ENCODE peak calls at places on chromosome 11, in four cellular contexts. Q is neural crest cell, C is IMR-90, B is activated B cell treated with CpG ODN at 0.5 μM for 24 hours. S is an unnamed sample.

GRCh38 chr11:35764414-35764813 is 101.8 kb downstream of the TRIM44 start:
- DNase-seq in B (no peak), C (no peak), Q (no peak), S (no peak)

GRCh38 chr11:94127632-94128031 is 1.0 kb upstream of the PANX1 start:
- DNase-seq in Q (no peak), B (no peak), C (no peak), S (no peak)

GRCh38 chr11:65204646-65205601 is 23.2 kb downstream of the CAPN1 start:
- DNase-seq in Q (peak; percentile 61), C (peak; percentile 13), B (peak; percentile 59), S (no peak)

GRCh38 chr11:8070417-8071101 is 10.5 kb upstream of the TUB start:
- DNase-seq in B (no peak), C (peak; percentile 61), Q (no peak), S (peak; percentile 36)

GRCh38 chr11:112186304-112186703 is 11.0 kb downstream of the BCO2 start:
- DNase-seq in B (no peak), C (no peak), Q (no peak), S (no peak)

GRCh38 chr11:12042215-12042676 is 33.8 kb upstream of the DKK3 start:
- DNase-seq in C (peak; percentile 99), B (no peak), Q (no peak), S (peak; percentile 98)

GRCh38 chr11:86816251-86816726 is 15.9 kb downstream of the PRSS23 start:
- DNase-seq in B (no peak), C (peak; percentile 58), Q (no peak), S (peak; percentile 56)

GRCh38 chr11:62067741-62068140 is 56.1 kb upstream of the INCENP start:
- DNase-seq in Q (no peak), B (no peak), C (no peak), S (no peak)

GRCh38 chr11:47477323-47477722 is 28.4 kb upstream of the RAPSN start:
- DNase-seq in Q (no peak), C (peak; percentile 69), B (no peak), S (peak; percentile 69)

GRCh38 chr11:35304393-35304790 is 115.0 kb downstream of the SLC1A2 start:
- DNase-seq in B (no peak), C (peak; percentile 88), Q (no peak), S (peak; percentile 82)

GRCh38 chr11:59787816-59788215 is 22.8 kb downstream of the MRPL16 start:
- DNase-seq in B (no peak), C (peak; percentile 73), Q (no peak), S (peak; percentile 60)

GRCh38 chr11:1309498-1310314 is at the start of gene TOLLIP:
- DNase-seq in Q (peak; percentile 97), B (peak; percentile 100), C (peak; percentile 87), S (peak; percentile 89)

GRCh38 chr11:120511804-120512726 is 517 bp downstream of the GRIK4 start:
- DNase-seq in B (no peak), Q (no peak), C (no peak), S (no peak)

GRCh38 chr11:96293583-96293982 is 49.4 kb downstream of the MAML2 start:
- DNase-seq in C (no peak), Q (no peak), B (no peak), S (no peak)

GRCh38 chr11:20192151-20192550 is 31.9 kb upstream of the DBX1 start:
- DNase-seq in C (no peak), B (no peak), Q (no peak), S (no peak)

GRCh38 chr11:46594785-46595184 is 962 bp upstream of the AMBRA1 start:
- DNase-seq in C (no peak), B (no peak), Q (no peak), S (no peak)

GRCh38 chr11:112012877-112013276 is 12.3 kb upstream of the DLAT start:
- DNase-seq in Q (no peak), C (peak; percentile 52), B (no peak), S (no peak)

GRCh38 chr11:11973361-11973800 is 35.0 kb downstream of the DKK3 start:
- DNase-seq in C (peak; percentile 72), B (no peak), Q (no peak), S (peak; percentile 68)

GRCh38 chr11:15779518-15779917 is 576.8 kb downstream of the SOX6 start:
- DNase-seq in C (peak; percentile 19), Q (no peak), B (no peak), S (no peak)

GRCh38 chr11:71086687-71087258 is 165.6 kb downstream of the SHANK2 start:
- DNase-seq in Q (peak; percentile 45), B (no peak), C (peak; percentile 10), S (no peak)

GRCh38 chr11:17412488-17413180 is 24.2 kb upstream of the KCNJ11 start:
- DNase-seq in B (no peak), C (no peak), Q (no peak), S (no peak)

GRCh38 chr11:119560291-119560690 is 137.3 kb upstream of the THY1 start:
- DNase-seq in B (no peak), C (no peak), Q (no peak), S (no peak)

GRCh38 chr11:133038850-133039249 is 493.5 kb downstream of the OPCML start:
- DNase-seq in Q (no peak), C (no peak), B (no peak), S (no peak)

GRCh38 chr11:16049611-16050010 is 306.7 kb downstream of the SOX6 start:
- DNase-seq in C (no peak), B (no peak), Q (no peak), S (no peak)

GRCh38 chr11:120137611-120138521 is at the start of gene TRIM29:
- DNase-seq in Q (no peak), B (no peak), C (no peak), S (no peak)

GRCh38 chr11:19437760-19438159 is 197.0 kb upstream of the E2F8 start:
- DNase-seq in B (no peak), C (peak; percentile 89), Q (no peak), S (peak; percentile 47)

DNA sequence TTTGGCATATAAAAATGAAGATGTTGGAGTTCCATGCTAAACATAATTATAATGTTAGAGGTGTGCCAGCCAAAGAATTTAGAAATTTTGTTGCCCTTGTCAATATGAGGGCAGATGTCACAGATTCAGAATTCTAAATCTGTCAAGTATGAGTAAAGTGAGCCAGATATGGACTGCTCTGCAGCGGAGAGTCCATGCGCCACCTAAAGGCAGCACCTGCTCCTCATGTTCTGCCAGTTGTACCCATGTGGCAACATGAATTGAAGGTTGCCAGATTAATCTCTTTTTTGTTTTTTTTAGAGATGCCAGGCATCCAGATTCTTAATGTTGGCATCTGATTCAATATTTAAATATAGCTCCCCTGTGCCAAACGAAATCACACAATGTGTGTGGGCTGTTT is 678.6 kb upstream of the ANO5 start:
- DNase-seq in C (no peak), Q (no peak), B (no peak), S (no peak)
- TF ChIP-seq CTCF in C (no peak), Q (peak; percentile 51), B (no peak), S (no peak)

GRCh38 chr11:78759067-78759466 is 184.4 kb upstream of the NARS2 start:
- DNase-seq in B (no peak), Q (no peak), C (no peak), S (no peak)
- TF ChIP-seq CTCF in B (no peak), Q (no peak), C (no peak), S (no peak)

GRCh38 chr11:37657645-37658044 is 1059.6 kb upstream of the RAG2 start:
- DNase-seq in C (peak; percentile 25), Q (no peak), B (no peak), S (peak; percentile 9)
- TF ChIP-seq CTCF in C (peak; percentile 56), Q (peak; percentile 57), B (no peak), S (peak; percentile 77)

GRCh38 chr11:115912484-115912945 is 408.3 kb upstream of the CADM1 start:
- DNase-seq in C (peak; percentile 25), Q (no peak), B (no peak), S (no peak)
- TF ChIP-seq CTCF in C (peak; percentile 35), Q (peak; percentile 62), B (no peak), S (no peak)

DNA sequence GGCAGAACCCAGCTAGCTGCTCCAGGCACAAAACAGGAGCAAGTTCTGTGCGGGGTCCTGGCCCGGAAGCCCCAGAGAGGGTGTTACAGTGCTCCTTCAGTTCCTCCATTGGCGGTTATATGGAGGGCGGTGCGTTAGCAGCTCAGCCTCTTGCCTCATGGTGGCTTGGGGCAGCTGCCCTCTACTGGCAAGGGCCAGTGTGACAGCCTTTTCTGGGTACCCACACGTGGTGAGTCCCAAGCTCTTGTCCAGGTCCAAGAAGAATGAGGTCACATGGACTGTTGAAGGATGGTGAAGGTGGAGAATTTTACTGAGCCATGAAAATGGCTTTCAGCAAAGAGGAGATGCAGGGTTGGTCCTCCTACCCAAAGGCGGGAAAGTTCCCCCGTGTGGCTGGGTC is 100.5 kb downstream of the WT1 start:
- DNase-seq in Q (no peak), C (no peak), B (no peak), S (no peak)
- TF ChIP-seq CTCF in Q (peak; percentile 49), C (peak; percentile 4), B (no peak), S (peak; percentile 47)

S was measured in HFFc6.